ENCODE peak calls at places on chromosomes 6 and 20, in four cellular contexts. A is HepG2, G is upper lobe of right lung, I is transverse colon. M is an unnamed sample. For H3K9me3, the result is how much of the 10 kb centered on the place peaks cover.

GRCh38 chr6:26157838-26158580 is 70.8 kb downstream of the HFE start:
- DNase-seq in A (peak), G (peak), I (peak), M (peak)

GRCh38 chr20:37310951-37311350 is 21.5 kb downstream of the MANBAL start:
- DNase-seq in A (no peak), G (no peak), I (no peak), M (no peak)

GRCh38 chr20:38447931-38448675 is 13.0 kb upstream of the SNHG17 start:
- DNase-seq in A (peak), G (no peak), I (no peak), M (peak)

GRCh38 chr6:161481786-161482516 is 208.1 kb upstream of the AGPAT4 start:
- DNase-seq in A (no peak), G (no peak), I (no peak), M (peak)

GRCh38 chr6:142303191-142303564 is 1.4 kb downstream of the ADGRG6 start:
- DNase-seq in A (peak), G (no peak), I (no peak), M (no peak)

GRCh38 chr6:11381801-11382513 is 149.5 kb upstream of the NEDD9 start:
- DNase-seq in A (no peak), G (peak), I (peak), M (peak)

GRCh38 chr6:18536693-18537092 is 149.5 kb downstream of the RNF144B start:
- DNase-seq in A (no peak), G (no peak), I (no peak), M (peak)

GRCh38 chr20:63957690-63958441 is 1.6 kb upstream of the UCKL1 start:
- DNase-seq in A (peak), G (no peak), I (peak), M (peak)

GRCh38 chr20:63555661-63556381 is 1.9 kb downstream of the FNDC11 start:
- DNase-seq in A (no peak), G (no peak), I (no peak), M (no peak)

GRCh38 chr6:150492507-150492906 is 107.2 kb upstream of the PLEKHG1 start:
- DNase-seq in A (no peak), G (no peak), I (no peak), M (peak)

GRCh38 chr6:125918230-125918629 is 38.3 kb upstream of the HINT3 start:
- DNase-seq in A (no peak), G (no peak), I (peak), M (no peak)
- H3K27ac ChIP-seq in A (peak), G (peak), I (peak), M (peak)

GRCh38 chr6:155349129-155349528 is 34.8 kb upstream of the TFB1M start:
- DNase-seq in A (no peak), G (no peak), I (no peak), M (no peak)

GRCh38 chr6:155351273-155352129 is 37.2 kb upstream of the TFB1M start:
- DNase-seq in A (no peak), G (no peak), I (no peak), M (no peak)

GRCh38 chr6:155352130-155352420 is 37.8 kb upstream of the TFB1M start:
- DNase-seq in A (no peak), G (no peak), I (no peak), M (no peak)

GRCh38 chr6:155347800-155348199 is 33.5 kb upstream of the TFB1M start:
- DNase-seq in A (no peak), G (no peak), I (no peak), M (no peak)

GRCh38 chr6:155349956-155350355 is 35.7 kb upstream of the TFB1M start:
- DNase-seq in A (no peak), G (no peak), I (no peak), M (no peak)
- H3K9me3 ChIP-seq in A (half or more), G (under half), I (under half), M (under half)

GRCh38 chr6:139941826-139942225 is 567.4 kb upstream of the CITED2 start:
- DNase-seq in A (no peak), G (no peak), I (no peak), M (no peak)

GRCh38 chr6:139943391-139943790 is 568.9 kb upstream of the CITED2 start:
- DNase-seq in A (peak), G (no peak), I (no peak), M (no peak)

GRCh38 chr6:139944131-139944530 is 569.7 kb upstream of the CITED2 start:
- DNase-seq in A (no peak), G (no peak), I (no peak), M (no peak)

GRCh38 chr6:139940741-139941712 is 566.6 kb upstream of the CITED2 start:
- DNase-seq in A (no peak), G (no peak), I (no peak), M (no peak)

DNA sequence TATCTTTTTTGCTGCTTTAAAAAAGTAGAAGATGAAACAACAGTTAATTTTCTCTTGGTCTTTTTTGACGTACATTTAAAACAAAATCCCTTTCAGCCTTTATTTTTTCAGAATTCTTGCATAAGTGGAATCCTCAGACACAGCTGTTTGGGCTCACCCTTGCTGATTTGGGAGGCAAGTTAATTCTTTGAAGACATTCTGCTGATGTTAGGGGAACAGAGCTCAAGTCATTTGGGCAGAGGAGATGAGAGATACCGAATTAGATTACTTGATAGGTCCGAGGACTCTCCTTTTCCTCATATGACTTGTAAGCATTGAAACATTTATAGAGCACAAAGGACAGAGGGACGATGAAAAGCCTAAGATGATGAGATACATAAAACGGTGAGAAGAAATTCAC is 567.9 kb upstream of the CITED2 start:
- DNase-seq in A (no peak), G (no peak), I (no peak), M (no peak)
- H3K27ac ChIP-seq in A (no peak), G (peak), I (no peak), M (no peak)

GRCh38 chr6:138485005-138485545 is 14.2 kb downstream of the NHSL1 start:
- DNase-seq in A (no peak), G (no peak), I (no peak), M (no peak)
- H3K9me3 ChIP-seq in A (under half), G (under half), I (under half), M (under half)

DNA sequence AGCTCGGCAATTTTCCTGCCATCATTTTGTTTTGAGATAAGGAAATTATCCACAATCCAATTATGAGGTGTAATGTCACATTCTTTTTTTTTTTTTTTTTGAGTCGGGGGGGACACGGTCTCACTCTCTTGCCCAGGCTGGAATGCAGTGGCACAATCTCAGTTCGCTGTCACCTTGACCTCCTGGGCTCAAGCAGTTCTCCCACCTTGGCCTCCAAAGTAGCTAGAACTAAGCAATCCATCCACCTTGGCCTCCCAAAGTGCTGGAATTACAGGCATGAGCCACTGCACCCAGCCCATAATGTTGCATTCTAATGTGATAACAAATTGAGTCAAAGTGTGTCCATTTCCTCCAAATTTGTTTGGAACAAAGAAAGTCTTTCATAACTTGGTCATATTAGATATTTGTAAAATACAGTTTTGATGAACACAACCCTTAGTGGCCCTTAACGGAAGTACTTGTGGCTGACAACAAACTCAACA is 144.1 kb upstream of the AFDN start:
- DNase-seq in A (no peak), G (no peak), I (no peak), M (no peak)
- H3K27ac ChIP-seq in A (peak), G (peak), I (peak), M (peak)

DNA sequence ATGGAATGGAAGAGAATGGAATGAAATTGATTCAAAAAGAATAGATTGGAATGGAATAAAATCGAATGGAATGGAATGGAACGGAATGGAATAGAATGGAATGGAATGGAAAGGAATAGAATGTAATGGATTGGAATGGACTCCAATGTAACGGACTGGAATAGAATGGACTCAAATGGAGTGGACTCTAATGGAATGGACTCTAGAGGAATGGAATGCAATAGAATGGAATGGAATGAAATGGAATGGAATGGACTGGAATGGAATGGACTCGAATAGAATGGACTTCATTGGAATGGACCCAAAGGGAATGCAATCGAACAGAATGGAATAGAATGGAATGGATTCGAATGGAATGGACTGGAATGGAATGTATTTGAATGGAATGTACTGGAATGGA is 19.7 kb upstream of the DEFB115 start:
- DNase-seq in A (no peak), G (no peak), I (no peak), M (no peak)
- H3K9me3 ChIP-seq in A (half or more), G (under half), I (under half), M (under half)

DNA sequence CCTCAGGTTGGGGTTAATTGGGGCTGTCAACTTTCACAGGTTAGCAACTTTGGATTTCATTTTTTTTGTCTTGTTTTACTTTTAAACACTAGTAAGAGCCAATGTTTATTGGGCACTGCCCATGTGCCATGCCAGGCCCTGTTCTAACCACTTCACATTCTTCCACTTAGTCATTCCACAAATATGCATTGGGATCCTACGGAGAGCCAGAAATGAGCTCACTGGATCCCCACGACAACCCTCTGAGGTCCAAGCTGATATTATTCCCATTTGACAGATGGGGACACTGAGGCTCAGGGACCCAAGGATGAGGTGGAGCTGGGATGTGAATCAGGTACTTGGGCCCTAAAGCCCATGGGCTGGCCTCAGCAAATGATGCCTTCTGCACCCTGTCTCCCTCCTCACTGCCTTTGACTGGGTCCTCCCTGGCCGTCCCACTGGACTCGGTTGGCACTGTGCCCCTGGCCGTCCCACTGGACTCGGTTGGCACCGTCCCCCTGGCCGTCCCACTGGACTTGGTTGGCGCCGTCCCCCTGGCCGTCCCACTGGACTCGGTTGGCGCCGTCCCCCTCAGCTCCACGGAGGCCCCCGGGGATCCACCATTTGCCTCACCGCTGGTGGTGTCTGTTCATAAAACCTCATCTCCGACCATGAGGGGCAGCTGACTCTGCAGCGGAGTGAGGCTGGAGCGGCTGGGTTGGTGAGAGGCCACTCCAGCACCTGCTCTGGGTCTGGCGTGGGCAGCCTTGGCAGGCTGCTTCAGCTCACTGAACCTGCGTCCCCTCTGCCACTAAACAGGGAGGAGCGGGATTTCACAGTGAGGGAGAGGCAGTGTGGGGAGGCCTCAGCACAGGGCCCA is 4.8 kb upstream of the PMEPA1 start:
- DNase-seq in A (no peak), G (no peak), I (no peak), M (no peak)
- H3K27ac ChIP-seq in A (no peak), G (peak), I (no peak), M (no peak)

GRCh38 chr6:107941627-107942026 is 16.4 kb downstream of the SEC63 start:
- DNase-seq in A (no peak), G (no peak), I (no peak), M (no peak)
- H3K9me3 ChIP-seq in A (under half), G (under half), I (under half), M (under half)

DNA sequence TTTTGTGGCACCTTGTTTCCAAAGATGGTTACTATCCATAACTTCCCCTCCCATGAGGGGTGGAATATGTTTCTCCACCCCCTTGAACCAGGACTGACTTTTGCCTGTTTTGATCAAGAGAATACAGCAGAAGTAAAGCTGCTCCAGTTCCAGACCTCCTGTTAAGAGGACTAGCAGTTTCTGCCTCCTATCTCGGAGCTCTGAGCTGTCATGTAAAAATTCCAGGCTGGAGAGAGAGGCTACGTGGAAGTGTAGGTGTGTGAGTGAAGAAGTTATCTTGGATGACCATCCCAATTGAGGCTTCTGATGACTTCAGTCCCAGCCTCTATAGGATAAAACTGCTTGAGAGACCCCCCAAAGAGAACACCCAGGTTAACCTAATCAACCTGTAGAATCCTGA is 511.7 kb upstream of the IMPG1 start:
- DNase-seq in A (no peak), G (no peak), I (no peak), M (no peak)
- H3K27ac ChIP-seq in A (no peak), G (no peak), I (no peak), M (no peak)

M was measured in small intestine.